ENCODE peak calls at places on chromosomes 11 and 22, in six cellular contexts. A is WERI-Rb-1; T is spleen; G is upper lobe of right lung; E is CD8-positive, alpha-beta T cell; P is fibroblast of villous mesenchyme. N is an unnamed sample.
A peak's percentile ranks its signal among the peaks of the same experiment; 100 is the strongest.

GRCh38 chr11:61996933-61997332 is 29.5 kb upstream of the FTH1 start:
- DNase-seq in A (no peak), T (no peak), G (peak; percentile 13), E (no peak), P (no peak), N (no peak)

GRCh38 chr22:29883045-29883830 is at the start of gene MTMR3:
- DNase-seq in A (peak; percentile 94), T (peak; percentile 99), G (peak; percentile 97), E (peak; percentile 91), P (peak; percentile 89), N (peak; percentile 89)

GRCh38 chr11:34356576-34356917 is 1.3 kb downstream of the ABTB2 start:
- DNase-seq in A (no peak), T (no peak), G (peak; percentile 67), E (peak; percentile 14), P (peak; percentile 58), N (peak; percentile 56)

GRCh38 chr22:17706451-17706900 is 67.8 kb downstream of the BID start:
- DNase-seq in A (no peak), T (no peak), G (no peak), E (peak; percentile 8), P (peak; percentile 97), N (peak; percentile 86)

GRCh38 chr11:125281831-125282595 is 117.5 kb downstream of the PKNOX2 start:
- DNase-seq in A (peak; percentile 73), T (no peak), G (no peak), E (no peak), P (no peak), N (no peak)

GRCh38 chr11:38191101-38191500 is 1593.1 kb upstream of the RAG2 start:
- DNase-seq in A (no peak), T (no peak), G (no peak), E (no peak), P (no peak), N (no peak)

GRCh38 chr11:89361738-89362137 is 129.4 kb downstream of the NOX4 start:
- DNase-seq in A (no peak), T (no peak), G (no peak), E (no peak), P (no peak), N (no peak)

GRCh38 chr11:62013266-62014157 is 46.1 kb upstream of the FTH1 start:
- DNase-seq in A (no peak), T (peak; percentile 58), G (no peak), E (no peak), P (peak; percentile 25), N (peak; percentile 12)

GRCh38 chr11:102470257-102470656 is 17.7 kb upstream of the TMEM123 start:
- DNase-seq in A (no peak), T (no peak), G (no peak), E (peak; percentile 31), P (no peak), N (no peak)

GRCh38 chr11:111285205-111286079 is 12.9 kb upstream of the POU2AF3 start:
- DNase-seq in A (no peak), T (no peak), G (no peak), E (no peak), P (peak; percentile 8), N (no peak)

GRCh38 chr11:47469411-47470179 is 20.7 kb upstream of the RAPSN start:
- DNase-seq in A (no peak), T (peak; percentile 50), G (no peak), E (no peak), P (peak; percentile 53), N (no peak)

GRCh38 chr11:4087551-4087950 is 7.0 kb upstream of the RRM1 start:
- DNase-seq in A (no peak), T (no peak), G (no peak), E (no peak), P (peak; percentile 36), N (peak; percentile 26)

GRCh38 chr11:34926101-34926830 is 9.8 kb downstream of the PDHX start:
- DNase-seq in A (no peak), T (no peak), G (no peak), E (no peak), P (peak; percentile 74), N (peak; percentile 33)

GRCh38 chr11:73350908-73351636 is 25.1 kb upstream of the RELT start:
- DNase-seq in A (peak; percentile 37), T (peak; percentile 88), G (no peak), E (peak; percentile 57), P (peak; percentile 90), N (peak; percentile 63)

GRCh38 chr11:130407978-130408377 is 20.4 kb downstream of the ADAMTS8 start:
- DNase-seq in A (no peak), T (no peak), G (no peak), E (no peak), P (peak; percentile 87), N (peak; percentile 98)

GRCh38 chr11:38332046-38332445 is 1734.0 kb upstream of the RAG2 start:
- DNase-seq in A (no peak), T (no peak), G (no peak), E (no peak), P (no peak), N (no peak)

GRCh38 chr11:124274000-124274399 is 17.8 kb downstream of the OR8G5 start:
- DNase-seq in A (no peak), T (no peak), G (no peak), E (no peak), P (no peak), N (no peak)

GRCh38 chr11:3090096-3090901 is 33.1 kb upstream of the CARS1 start:
- DNase-seq in A (no peak), T (no peak), G (peak; percentile 60), E (no peak), P (no peak), N (no peak)

GRCh38 chr11:117814766-117815261 is 9.7 kb downstream of the FXYD2 start:
- DNase-seq in A (peak; percentile 71), T (peak; percentile 95), G (peak; percentile 79), E (peak; percentile 86), P (no peak), N (no peak)

GRCh38 chr22:25453058-25453457 is 111.4 kb upstream of the GRK3 start:
- DNase-seq in A (no peak), T (peak; percentile 23), G (no peak), E (no peak), P (no peak), N (no peak)

GRCh38 chr22:45680932-45681700 is 9.5 kb downstream of the ATXN10 start:
- DNase-seq in A (no peak), T (no peak), G (no peak), E (no peak), P (peak; percentile 90), N (peak; percentile 57)

GRCh38 chr11:69162505-69162904 is 6.8 kb downstream of the SMIM38 start:
- DNase-seq in A (no peak), T (no peak), G (no peak), E (no peak), P (no peak), N (no peak)

GRCh38 chr11:115284766-115285165 is 219.4 kb downstream of the CADM1 start:
- DNase-seq in A (no peak), T (no peak), G (no peak), E (no peak), P (no peak), N (no peak)

GRCh38 chr11:83681045-83681781 is 395.0 kb upstream of the CCDC90B start:
- DNase-seq in A (no peak), T (no peak), G (no peak), E (no peak), P (no peak), N (no peak)

GRCh38 chr22:42937164-42937854 is 77.6 kb downstream of the PACSIN2 start:
- DNase-seq in A (no peak), T (peak; percentile 88), G (peak; percentile 80), E (no peak), P (peak; percentile 86), N (peak; percentile 63)

GRCh38 chr22:34851918-34852662 is 213.9 kb upstream of the ISX start:
- DNase-seq in A (no peak), T (no peak), G (no peak), E (no peak), P (no peak), N (no peak)

GRCh38 chr11:73838443-73839122 is 38.1 kb downstream of the COA4 start:
- DNase-seq in A (no peak), T (no peak), G (no peak), E (no peak), P (peak; percentile 53), N (no peak)

GRCh38 chr11:85902353-85902752 is 47.2 kb downstream of the CCDC83 start:
- DNase-seq in A (no peak), T (no peak), G (no peak), E (no peak), P (no peak), N (no peak)

GRCh38 chr11:85898456-85898855 is 43.3 kb downstream of the CCDC83 start:
- DNase-seq in A (no peak), T (no peak), G (no peak), E (no peak), P (no peak), N (peak; percentile 36)

GRCh38 chr11:85893378-85893777 is 38.2 kb downstream of the CCDC83 start:
- DNase-seq in A (peak; percentile 68), T (no peak), G (no peak), E (no peak), P (no peak), N (no peak)

GRCh38 chr11:85896871-85897270 is 41.7 kb downstream of the CCDC83 start:
- DNase-seq in A (no peak), T (no peak), G (no peak), E (no peak), P (no peak), N (peak; percentile 13)
- TF ChIP-seq CTCF in A (no peak), T (no peak), G (no peak), E (no peak), P (no peak), N (no peak)

DNA sequence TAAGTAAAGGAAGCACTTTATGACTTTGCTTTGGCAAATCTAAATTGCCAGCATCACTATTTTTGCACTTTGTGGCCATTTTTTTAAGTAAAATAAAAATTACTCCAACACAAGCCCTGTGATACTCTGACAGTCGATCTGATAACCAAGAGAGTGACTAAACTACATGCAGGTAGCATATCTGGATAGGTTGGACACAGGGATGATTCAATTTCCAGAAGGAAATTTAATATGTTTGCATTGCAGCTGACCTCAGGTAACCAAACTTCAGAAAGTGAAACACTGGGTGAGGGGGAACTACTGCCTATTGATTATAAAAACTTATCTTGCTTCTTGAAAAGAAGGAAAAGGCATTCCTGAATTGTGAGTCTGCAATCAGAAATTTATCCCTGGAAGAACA is 13.9 kb downstream of the OR5B3 start:
- DNase-seq in A (no peak), T (no peak), G (no peak), E (no peak), P (no peak), N (no peak)
- H3K4me3 ChIP-seq in A (no peak overlapping the region), T (no peak overlapping the region), G (no peak overlapping the region), E (no peak overlapping the region), P (no peak overlapping the region), N (no peak overlapping the region)

GRCh38 chr11:79456501-79456900 is 15.7 kb upstream of the TENM4 start:
- DNase-seq in A (no peak), T (no peak), G (no peak), E (no peak), P (no peak), N (no peak)
- TF ChIP-seq CTCF in A (no peak), T (no peak), G (no peak), E (no peak), P (no peak), N (no peak)

DNA sequence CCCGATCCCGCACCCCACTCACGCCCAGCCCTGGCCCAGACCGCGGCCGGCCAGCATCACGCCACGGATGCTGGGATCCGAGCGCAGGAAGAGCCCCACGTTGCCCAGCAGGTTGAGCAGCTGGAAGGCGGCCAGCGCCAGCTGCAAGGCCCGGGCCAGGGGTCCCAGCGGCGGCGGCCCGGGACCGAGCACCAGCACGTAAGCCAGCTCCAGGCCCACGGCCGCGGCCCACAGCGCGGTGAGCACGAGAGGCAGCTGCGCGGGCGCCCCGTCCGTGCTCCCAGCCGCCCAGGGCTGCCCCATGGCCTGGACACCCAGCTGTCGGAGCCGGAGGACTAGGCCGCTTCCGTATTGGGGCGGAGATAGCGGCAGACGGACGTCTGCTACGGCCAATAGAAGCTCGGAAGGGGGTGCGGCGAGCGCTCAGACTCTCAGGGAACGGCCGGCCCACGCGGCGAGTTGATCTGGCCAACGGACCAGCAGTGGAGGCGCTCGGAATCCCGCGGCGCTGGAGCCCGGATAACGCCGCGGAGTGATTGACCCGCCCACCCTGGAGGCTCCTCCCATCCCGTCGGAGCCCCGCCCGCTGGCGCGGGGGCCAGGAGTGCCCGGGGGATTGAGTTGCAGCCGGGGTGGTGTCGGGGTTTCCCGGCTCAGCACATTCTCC is at the start of gene ZDHHC24:
- DNase-seq in A (peak; percentile 97), T (peak; percentile 98), G (peak; percentile 99), E (peak; percentile 78), P (peak; percentile 98), N (peak; percentile 98)
- H3K4me3 ChIP-seq in A (peak within 1 kb of the TSS; percentile 77), T (peak within 1 kb of the TSS; percentile 95), G (peak within 1 kb of the TSS; percentile 86), E (peak within 1 kb of the TSS; percentile 97), P (peak within 1 kb of the TSS; percentile 68), N (peak within 1 kb of the TSS; percentile 77)